ENCODE peak calls at places on chromosome 5, in six cellular contexts. I is left ventricle myocardium inferior, V is fibroblast of mammary gland, Z is fibroblast of the aortic adventitia, F is cardiac fibroblast, W is uterus. O is an unnamed sample.
A peak's percentile ranks its signal among the peaks of the same experiment; 100 is the strongest.

GRCh38 chr5:136886623-136887022 is 521.3 kb upstream of the TRPC7 start:
- DNase-seq in I (no peak), V (no peak), F (no peak), W (no peak), Z (no peak), O (peak; percentile 2)

GRCh38 chr5:174173766-174174165 is 128.3 kb downstream of the NSG2 start:
- DNase-seq in W (no peak), I (no peak), V (no peak), F (no peak), Z (no peak), O (no peak)

GRCh38 chr5:146690880-146691355 is 174.9 kb upstream of the GPR151 start:
- DNase-seq in V (no peak), Z (no peak), W (no peak), F (no peak), I (no peak), O (no peak)

GRCh38 chr5:136028090-136028489 is 698 bp upstream of the TGFBI start:
- DNase-seq in W (no peak), V (no peak), F (no peak), Z (no peak), I (no peak), O (peak; percentile 77)

GRCh38 chr5:130520211-130520610 is 615.9 kb downstream of the CHSY3 start:
- DNase-seq in I (no peak), F (peak; percentile 14), V (peak; percentile 22), W (no peak), Z (no peak), O (peak; percentile 88)

GRCh38 chr5:93579561-93580386 is 1.2 kb downstream of the NR2F1-AS1 start:
- DNase-seq in W (no peak), V (peak; percentile 49), F (peak; percentile 65), Z (peak; percentile 49), I (no peak), O (peak; percentile 34)

GRCh38 chr5:126917918-126918623 is 112.3 kb downstream of the MARCHF3 start:
- DNase-seq in F (no peak), W (no peak), Z (peak; percentile 59), V (peak; percentile 39), I (no peak), O (peak; percentile 36)

GRCh38 chr5:86909896-86910295 is 292.2 kb downstream of the COX7C start:
- DNase-seq in Z (peak; percentile 51), I (no peak), W (no peak), V (peak; percentile 86), F (peak; percentile 68), O (peak; percentile 47)

GRCh38 chr5:178210073-178210526 is 5.8 kb downstream of the HNRNPAB start:
- DNase-seq in Z (no peak), V (no peak), F (no peak), I (no peak), W (no peak), O (no peak)

GRCh38 chr5:148991606-148992005 is 71.3 kb downstream of the SH3TC2 start:
- DNase-seq in I (no peak), Z (no peak), W (no peak), V (no peak), F (no peak), O (peak; percentile 95)

GRCh38 chr5:55966284-55966683 is 28.5 kb downstream of the IL6ST start:
- DNase-seq in Z (no peak), I (no peak), V (no peak), W (no peak), F (no peak), O (peak; percentile 89)

GRCh38 chr5:52491071-52491828 is 296.5 kb upstream of the ITGA1 start:
- DNase-seq in Z (no peak), F (no peak), V (no peak), I (no peak), W (no peak), O (no peak)

GRCh38 chr5:143065185-143065584 is 295.0 kb downstream of the ARHGAP26 start:
- DNase-seq in W (peak; percentile 36), V (peak; percentile 97), Z (peak; percentile 97), F (peak; percentile 92), I (no peak), O (peak; percentile 37)

GRCh38 chr5:74243634-74244033 is 396.9 kb downstream of the ENC1 start:
- DNase-seq in V (peak; percentile 25), Z (no peak), I (no peak), W (no peak), F (peak; percentile 36), O (peak; percentile 54)

GRCh38 chr5:128304121-128304520 is 220.6 kb downstream of the SLC12A2 start:
- DNase-seq in V (peak; percentile 76), Z (peak; percentile 81), W (no peak), I (no peak), F (peak; percentile 85), O (peak; percentile 91)

GRCh38 chr5:110751902-110752762 is 13.3 kb downstream of the SLC25A46 start:
- DNase-seq in W (no peak), F (no peak), Z (no peak), I (no peak), V (peak; percentile 70), O (no peak)

GRCh38 chr5:96753848-96754247 is 53.9 kb downstream of the ERAP1 start:
- DNase-seq in F (no peak), Z (no peak), I (no peak), V (no peak), W (no peak), O (no peak)

GRCh38 chr5:14580037-14581034 is 1.3 kb upstream of the OTULINL start:
- DNase-seq in Z (peak; percentile 17), F (peak; percentile 22), I (no peak), V (no peak), W (peak; percentile 18), O (no peak)

GRCh38 chr5:143143973-143144372 is 259.5 kb downstream of the NR3C1 start:
- DNase-seq in Z (peak; percentile 56), V (peak; percentile 78), F (no peak), I (no peak), W (no peak), O (peak; percentile 77)

GRCh38 chr5:75051217-75051751 is 1.1 kb downstream of the GCNT4 start:
- DNase-seq in V (no peak), I (no peak), Z (no peak), W (no peak), F (no peak), O (no peak)

GRCh38 chr5:54229041-54229780 is 81.2 kb downstream of the ARL15 start:
- DNase-seq in W (peak; percentile 74), Z (peak; percentile 73), V (peak; percentile 57), F (peak; percentile 66), I (peak; percentile 73), O (peak; percentile 69)

GRCh38 chr5:139969318-139969717 is 73.8 kb downstream of the NRG2 start:
- DNase-seq in F (no peak), V (no peak), I (no peak), Z (no peak), W (no peak), O (no peak)

DNA sequence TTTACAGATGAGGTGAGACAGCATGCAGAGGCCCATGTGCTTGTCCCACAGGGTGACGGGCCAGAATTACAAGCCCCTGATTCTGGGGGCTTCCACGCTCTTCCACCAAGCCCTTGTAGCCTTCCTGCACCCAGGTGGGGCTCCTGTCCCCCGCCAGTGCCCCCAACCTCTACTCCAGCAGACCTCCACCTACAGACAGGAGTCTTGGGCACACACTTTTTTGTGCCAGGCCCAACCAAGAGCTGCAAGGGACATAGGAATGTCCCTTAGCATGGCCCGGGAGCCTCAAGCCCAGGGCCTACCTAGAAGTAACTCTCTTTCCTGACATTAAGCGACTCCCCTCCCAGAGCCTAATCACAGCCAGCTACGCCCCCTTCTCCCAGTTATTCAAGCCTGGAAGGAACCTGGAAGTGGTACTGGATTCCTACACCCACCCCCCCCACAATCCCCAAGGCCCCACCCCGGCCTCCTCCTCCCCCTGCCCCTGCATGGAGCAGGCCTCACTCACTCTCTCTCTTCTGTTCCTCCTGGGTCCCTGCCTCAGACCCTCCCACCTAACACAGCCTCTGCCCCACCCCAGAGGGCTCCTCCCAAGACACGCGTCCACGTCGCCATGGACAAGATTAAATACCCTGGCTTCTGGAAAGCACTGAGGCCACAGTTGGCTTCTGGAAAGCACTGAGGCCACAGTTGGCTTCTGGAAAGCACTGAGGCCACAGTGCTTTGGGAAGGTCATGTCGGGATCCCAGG is 30.5 kb downstream of the ADAMTS2 start:
- DNase-seq in I (peak; percentile 30), V (peak; percentile 58), W (no peak), F (no peak), Z (peak; percentile 50), O (no peak)
- H3K4me3 ChIP-seq in I (no peak overlapping the region), V (no peak overlapping the region), W (no peak overlapping the region), F (no peak overlapping the region), Z (peak overlapping the region; percentile 31), O (no peak overlapping the region)

GRCh38 chr5:123755587-123756324 is 243.8 kb downstream of the CSNK1G3 start:
- DNase-seq in W (no peak), Z (peak; percentile 79), I (no peak), F (peak; percentile 58), V (peak; percentile 69), O (peak; percentile 22)
- H3K4me3 ChIP-seq in W (no peak overlapping the region), Z (no peak overlapping the region), I (no peak overlapping the region), F (no peak overlapping the region), V (no peak overlapping the region), O (no peak overlapping the region)

DNA sequence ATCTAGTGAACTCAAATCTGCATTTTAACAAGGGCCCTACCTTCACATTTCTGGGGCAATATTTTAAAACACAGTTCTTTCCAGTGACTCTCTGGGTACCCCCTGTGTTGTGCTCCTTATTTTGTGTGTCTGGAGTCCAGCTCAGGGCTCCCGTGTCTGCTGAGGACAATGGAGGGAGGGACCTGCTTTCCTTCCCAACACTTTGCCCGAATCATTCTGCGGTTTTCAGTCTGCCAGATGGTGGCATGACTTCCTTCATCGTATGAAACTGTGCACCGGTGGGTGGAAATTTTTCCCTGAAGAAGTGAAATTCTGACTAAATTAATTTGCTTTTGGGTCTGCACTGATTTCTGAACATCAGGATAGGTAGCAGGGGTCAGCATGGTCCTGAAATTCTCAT is 153.6 kb upstream of the CD180 start:
- DNase-seq in F (no peak), Z (no peak), V (no peak), W (no peak), I (no peak), O (no peak)
- H3K4me3 ChIP-seq in F (no peak overlapping the region), Z (no peak overlapping the region), V (no peak overlapping the region), W (no peak overlapping the region), I (peak overlapping the region; percentile 19), O (no peak overlapping the region)

GRCh38 chr5:121550989-121551388 is 300.7 kb upstream of the FTMT start:
- DNase-seq in F (no peak), I (no peak), W (no peak), Z (no peak), V (no peak), O (no peak)
- H3K4me3 ChIP-seq in F (no peak overlapping the region), I (no peak overlapping the region), W (no peak overlapping the region), Z (no peak overlapping the region), V (no peak overlapping the region), O (no peak overlapping the region)

DNA sequence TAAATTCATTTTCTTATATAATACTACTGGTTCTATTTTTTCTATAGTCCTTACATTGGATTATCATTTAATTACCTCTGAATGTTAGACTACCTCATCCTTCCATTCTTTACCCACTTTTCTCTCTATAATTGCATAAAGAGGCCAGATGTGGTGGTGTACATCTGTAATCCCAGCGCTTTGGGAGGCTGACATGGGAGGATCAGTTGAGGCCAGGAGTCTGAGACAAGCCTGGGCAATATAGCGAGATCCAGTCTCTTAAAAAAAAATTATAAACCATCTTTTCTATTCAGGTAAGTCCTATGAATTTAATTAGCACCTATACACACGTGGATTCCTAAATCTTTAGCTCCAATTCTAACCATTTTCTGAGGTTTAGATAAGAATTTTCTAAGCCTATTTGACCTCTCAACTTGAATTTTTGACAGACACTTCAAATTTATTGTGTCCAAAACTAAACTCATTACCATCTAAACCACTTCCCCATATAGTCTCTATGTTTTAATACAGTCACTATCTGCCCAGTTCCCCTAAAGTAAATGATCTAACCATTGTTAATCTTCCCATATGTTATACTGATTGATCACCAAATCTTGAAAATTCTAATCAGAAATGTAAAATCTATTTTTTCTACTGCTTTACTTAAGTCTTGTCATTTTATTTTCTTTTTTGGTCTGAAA is 33.0 kb upstream of the CHD1 start:
- DNase-seq in F (no peak), V (no peak), I (no peak), W (no peak), Z (no peak), O (no peak)
- H3K4me3 ChIP-seq in F (no peak overlapping the region), V (no peak overlapping the region), I (no peak overlapping the region), W (no peak overlapping the region), Z (no peak overlapping the region), O (no peak overlapping the region)

O was measured in epithelial cell of esophagus.